ENCODE peak calls at places on chromosomes 12 and 14, in nine cellular contexts. E is heart left ventricle, T is transverse colon, L is HepG2, Q is A549, G is sigmoid colon, M is body of pancreas, X is thyroid gland, J is HCT116. P is an unnamed sample.

GRCh38 chr12:122201381-122201780 is 2.1 kb upstream of the B3GNT4 start:
- DNase-seq in E (no peak), T (no peak), L (no peak), Q (no peak), G (no peak), M (no peak), X (no peak), J (no peak), P (no peak)

GRCh38 chr12:67515679-67516363 is 132.7 kb upstream of the DYRK2 start:
- DNase-seq in E (no peak), T (peak; percentile 32), L (no peak), Q (no peak), G (no peak), M (peak; percentile 71), X (no peak), J (no peak), P (no peak)

GRCh38 chr12:87847147-87847546 is 182.1 kb downstream of the C12orf50 start:
- DNase-seq in E (no peak), T (no peak), L (no peak), Q (no peak), G (no peak), M (no peak), X (no peak), J (no peak), P (no peak)

GRCh38 chr12:121894633-121895032 is 6.0 kb downstream of the PSMD9 start:
- DNase-seq in E (no peak), T (no peak), L (peak; percentile 78), Q (peak; percentile 72), G (peak; percentile 69), M (peak; percentile 29), X (no peak), J (no peak), P (peak; percentile 49)

GRCh38 chr12:70660620-70661219 is 23.5 kb upstream of the PTPRB start:
- DNase-seq in E (peak; percentile 52), T (no peak), L (no peak), Q (peak; percentile 54), G (no peak), M (peak; percentile 9), X (peak; percentile 6), J (peak; percentile 18), P (no peak)

GRCh38 chr12:76455582-76456345 is 103.8 kb downstream of the OSBPL8 start:
- DNase-seq in E (no peak), T (no peak), L (peak; percentile 62), Q (peak; percentile 91), G (no peak), M (no peak), X (no peak), J (peak; percentile 90), P (no peak)

GRCh38 chr14:50577983-50578382 is 18.0 kb downstream of the ATL1 start:
- DNase-seq in E (no peak), T (no peak), L (no peak), Q (no peak), G (no peak), M (no peak), X (no peak), J (no peak), P (no peak)

GRCh38 chr12:93094988-93095737 is 166.1 kb upstream of the EEA1 start:
- DNase-seq in E (no peak), T (no peak), L (no peak), Q (no peak), G (no peak), M (no peak), X (no peak), J (no peak), P (no peak)

DNA sequence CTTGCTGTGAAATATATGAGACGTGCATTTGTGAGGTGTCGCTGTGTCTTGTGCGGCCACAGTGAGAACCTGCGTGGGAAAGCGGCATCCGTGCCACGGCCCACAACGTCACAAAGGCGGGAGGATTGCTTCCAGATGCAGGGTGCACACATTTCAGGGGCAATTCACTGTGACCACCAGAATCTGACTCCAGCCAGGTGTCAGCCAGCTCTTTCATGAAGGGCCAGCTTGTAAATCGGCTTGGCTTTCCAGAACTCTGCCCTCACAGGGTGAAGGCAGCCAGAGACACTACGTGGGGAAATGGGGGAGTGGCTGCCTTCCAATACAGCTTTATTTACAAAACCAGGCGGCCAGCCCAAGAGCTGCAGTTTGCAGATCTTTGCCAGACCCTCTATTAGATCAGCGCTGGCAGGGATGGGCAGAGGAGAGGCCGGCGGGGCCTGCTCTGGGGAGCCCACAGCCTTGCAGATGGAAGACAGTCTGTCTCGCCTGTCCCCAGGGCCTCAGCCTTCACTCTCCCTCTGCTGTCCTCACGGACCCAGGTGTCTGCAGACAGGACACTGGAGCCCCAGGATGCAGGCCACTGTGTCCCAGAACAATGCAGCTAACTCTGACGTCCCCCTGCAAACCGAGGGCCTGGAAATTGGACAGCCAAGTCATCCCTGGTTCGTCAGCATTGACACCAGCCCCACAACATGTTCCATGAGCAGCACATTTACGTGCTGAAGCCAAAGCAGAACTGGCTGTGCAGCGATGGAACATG is 53.5 kb downstream of the ADGRD1 start:
- DNase-seq in E (peak; percentile 57), T (peak; percentile 33), L (peak; percentile 25), Q (no peak), G (peak; percentile 92), M (no peak), X (no peak), J (no peak), P (peak; percentile 41)
- H3K4me1 ChIP-seq in E (no peaks in the 10 kb centered on the region), T (peaks cover 3% of the 10 kb centered on the region), L (peaks cover 53% of the 10 kb centered on the region), Q (no peaks in the 10 kb centered on the region), G (peaks cover 58% of the 10 kb centered on the region), M (no peaks in the 10 kb centered on the region), X (no peaks in the 10 kb centered on the region), J (no peaks in the 10 kb centered on the region), P (no peaks in the 10 kb centered on the region)

DNA sequence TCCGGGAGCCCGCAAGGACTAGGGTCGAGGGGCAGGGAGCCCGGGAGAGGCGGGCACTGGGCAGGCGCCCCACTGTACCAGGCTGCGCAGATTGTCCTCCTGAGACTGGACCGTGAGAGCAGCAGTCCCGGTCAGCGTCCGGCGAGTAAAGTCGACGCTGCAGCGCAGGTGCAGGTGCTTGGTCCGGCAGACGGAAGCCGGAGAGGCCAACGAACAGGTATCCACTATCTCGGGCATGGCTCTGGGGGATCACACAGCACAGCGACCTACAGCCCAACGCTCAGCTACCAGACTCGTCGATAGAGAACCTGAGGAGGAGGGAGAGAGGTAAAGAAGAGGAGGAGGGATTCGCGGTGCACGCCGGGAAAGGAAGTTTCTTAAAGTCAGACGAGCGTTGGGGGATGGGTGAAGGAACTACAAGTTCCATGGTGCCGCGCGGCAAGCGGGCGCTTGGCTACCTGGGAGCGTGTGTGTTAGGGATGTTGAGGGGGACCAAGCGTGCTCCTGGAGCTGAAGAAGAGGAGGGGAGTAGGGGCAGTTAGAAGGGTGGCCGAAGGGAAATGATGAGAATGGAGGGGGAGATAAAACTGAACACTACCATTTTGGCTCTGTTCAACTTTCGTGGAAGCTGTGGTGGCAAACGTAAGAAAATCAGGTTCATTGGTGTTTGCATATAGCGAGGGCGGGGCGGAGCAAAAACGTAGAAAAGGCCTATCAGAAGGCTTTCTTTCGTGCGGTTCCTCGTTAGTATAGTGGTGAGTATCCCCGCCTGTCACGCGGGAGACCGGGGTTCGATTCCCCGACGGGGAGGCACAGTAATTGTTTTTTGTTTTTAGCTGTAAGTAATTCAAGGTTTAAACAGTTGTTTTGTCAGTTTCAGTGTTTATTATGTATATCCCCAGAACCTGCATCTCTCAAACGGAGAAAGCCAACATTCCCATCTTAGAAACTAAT is at the start of gene LTA4H:
- DNase-seq in E (peak; percentile 97), T (peak; percentile 98), L (peak; percentile 97), Q (peak; percentile 99), G (peak; percentile 99), M (peak; percentile 99), X (peak; percentile 98), J (peak; percentile 98), P (peak; percentile 99)
- TF ChIP-seq POLR2A in E (peak; percentile 81), T (peak; percentile 84), L (peak; percentile 99), Q (peak; percentile 98), G (peak; percentile 54), M (peak; percentile 95), X (peak; percentile 97), J (peak; percentile 97), P (peak; percentile 44)

DNA sequence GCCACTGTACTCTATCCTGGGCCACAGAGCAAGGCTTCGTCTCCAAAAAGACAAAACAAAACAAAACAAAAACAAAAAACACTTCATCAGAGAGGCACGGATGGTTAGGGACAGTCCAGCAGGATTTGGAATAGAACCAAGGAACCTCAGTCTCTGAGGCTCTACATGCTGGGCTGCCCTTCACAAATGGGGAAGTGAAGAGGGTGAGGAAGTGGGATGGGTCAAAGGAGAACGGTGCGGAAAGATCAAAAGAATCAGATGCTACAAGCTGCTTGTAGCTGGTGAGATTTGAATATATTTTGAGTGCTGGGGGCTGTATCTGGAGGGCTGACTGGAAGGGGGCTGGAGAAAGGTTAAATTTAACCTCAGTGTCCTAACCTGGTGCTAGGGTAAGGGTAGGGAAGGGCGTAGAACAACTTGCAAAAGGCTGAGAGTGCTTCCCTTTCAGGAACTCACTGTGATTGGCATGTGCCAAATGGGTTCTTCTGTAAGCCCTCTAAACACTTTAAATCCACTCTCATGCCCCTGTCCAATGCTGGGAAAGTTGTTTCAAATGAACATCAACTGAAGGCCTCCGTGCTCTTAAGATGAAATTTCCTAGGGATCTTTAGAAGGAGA is 4.6 kb downstream of the FOXJ2 start:
- DNase-seq in E (no peak), T (no peak), L (no peak), Q (no peak), G (no peak), M (no peak), X (no peak), J (no peak), P (no peak)
- H3K4me1 ChIP-seq in E (peaks cover 48% of the 10 kb centered on the region), T (peaks cover 43% of the 10 kb centered on the region), L (peaks cover 59% of the 10 kb centered on the region), Q (peaks cover 26% of the 10 kb centered on the region), G (peaks cover 62% of the 10 kb centered on the region), M (peaks cover 62% of the 10 kb centered on the region), X (peaks cover 56% of the 10 kb centered on the region), J (peaks cover 48% of the 10 kb centered on the region), P (peaks cover 7% of the 10 kb centered on the region)

GRCh38 chr14:65286443-65286842 is 126.1 kb upstream of the FUT8 start:
- DNase-seq in E (no peak), T (no peak), L (peak; percentile 44), Q (peak; percentile 23), G (no peak), M (peak; percentile 30), X (no peak), J (peak; percentile 19), P (no peak)

GRCh38 chr14:65290830-65291229 is 121.7 kb upstream of the FUT8 start:
- DNase-seq in E (no peak), T (no peak), L (peak; percentile 68), Q (peak; percentile 42), G (no peak), M (no peak), X (no peak), J (peak; percentile 93), P (no peak)

GRCh38 chr14:65282909-65283253 is 129.6 kb upstream of the FUT8 start:
- DNase-seq in E (no peak), T (no peak), L (no peak), Q (no peak), G (no peak), M (no peak), X (no peak), J (no peak), P (no peak)

GRCh38 chr14:65291561-65291960 is 121.0 kb upstream of the FUT8 start:
- DNase-seq in E (no peak), T (no peak), L (no peak), Q (no peak), G (no peak), M (no peak), X (no peak), J (no peak), P (no peak)

DNA sequence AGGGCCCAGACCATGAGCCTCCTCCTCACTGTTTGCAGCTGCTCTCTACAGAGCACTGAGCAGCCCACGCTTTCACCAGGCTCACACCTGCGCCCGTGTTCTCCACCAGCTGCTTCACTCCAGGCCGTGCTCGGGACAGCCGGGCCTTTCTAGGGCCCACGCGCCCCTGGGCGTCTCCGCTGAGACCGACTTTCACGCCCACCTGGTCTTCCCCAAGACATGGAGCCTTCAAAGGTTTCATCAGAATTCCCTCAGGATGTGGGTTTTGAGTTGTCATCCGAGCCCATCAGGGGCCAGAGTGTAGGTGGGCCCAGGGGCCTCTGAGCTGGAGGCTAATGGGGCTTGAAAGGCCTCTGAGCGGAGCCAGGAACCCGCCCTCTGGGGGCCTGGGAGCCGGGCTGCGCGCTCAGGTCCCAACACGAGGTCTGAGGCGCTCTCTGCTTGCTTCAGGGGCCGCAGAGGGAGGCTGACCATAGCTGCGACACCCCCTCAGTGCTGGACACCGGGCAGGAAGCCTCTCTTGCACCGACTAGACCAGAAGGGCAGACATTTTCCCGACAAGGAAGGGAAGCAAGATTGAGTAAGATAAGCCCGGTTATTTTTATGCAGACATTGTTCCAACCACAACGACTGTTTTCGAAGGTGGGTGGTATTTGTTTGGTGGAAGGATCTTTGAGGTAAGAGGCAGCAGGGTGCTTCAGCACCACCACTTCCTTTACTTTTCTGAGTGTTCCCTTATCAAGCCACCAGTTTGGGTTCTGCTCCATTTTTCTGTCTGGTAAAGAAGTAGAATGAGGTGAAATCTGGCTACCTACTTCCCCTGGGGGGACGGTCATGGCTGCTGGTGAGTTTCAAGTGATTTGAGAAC is 125.0 kb upstream of the FUT8 start:
- DNase-seq in E (no peak), T (peak; percentile 51), L (no peak), Q (no peak), G (no peak), M (no peak), X (no peak), J (no peak), P (no peak)
- TF ChIP-seq POLR2A in E (no peak), T (no peak), L (no peak), Q (no peak), G (no peak), M (no peak), X (no peak), J (no peak), P (no peak)